ENCODE peak calls at places on chromosome X, in four cellular contexts. L is endodermal cell, T is body of pancreas, N is choroid plexus epithelial cell. J is an unnamed sample.

GRCh38 chrX:104445591-104445990 is 120.4 kb upstream of the IL1RAPL2 start:
- DNase-seq in N (no peak), L (no peak), T (no peak), J (no peak)

GRCh38 chrX:68415289-68415688 is 18.0 kb downstream of the OPHN1 start:
- DNase-seq in L (no peak), T (peak), N (peak), J (no peak)

GRCh38 chrX:85375333-85375738 is 4.1 kb downstream of the POF1B start:
- DNase-seq in N (no peak), L (no peak), T (peak), J (no peak)

GRCh38 chrX:70422886-70423336 is at the start of gene GDPD2:
- DNase-seq in N (no peak), T (peak), L (peak), J (peak)

GRCh38 chrX:111040377-111041017 is 55.5 kb upstream of the PAK3 start:
- DNase-seq in N (peak), T (no peak), L (no peak), J (no peak)

GRCh38 chrX:101385795-101386541 is at the start of gene BTK:
- DNase-seq in L (no peak), N (no peak), T (no peak), J (no peak)

GRCh38 chrX:68462653-68463052 is 29.4 kb upstream of the OPHN1 start:
- DNase-seq in N (peak), T (peak), L (peak), J (peak)

GRCh38 chrX:138128025-138128671 is 562.2 kb downstream of the ZIC3 start:
- DNase-seq in N (peak), L (peak), T (no peak), J (peak)

GRCh38 chrX:134148293-134148692 is 88.7 kb upstream of the CCDC160 start:
- DNase-seq in N (peak), L (no peak), T (no peak), J (no peak)

GRCh38 chrX:102950908-102951866 is 14.1 kb downstream of the RAB40AL start:
- DNase-seq in L (peak), T (peak), N (peak), J (peak)

GRCh38 chrX:2703991-2704369 is 12.9 kb downstream of the CD99 start:
- DNase-seq in N (peak), L (peak), T (no peak), J (no peak)

GRCh38 chrX:18422325-18422724 is 3.1 kb upstream of the CDKL5 start:
- DNase-seq in N (peak), T (no peak), L (no peak), J (no peak)

GRCh38 chrX:3230496-3230895 is 116.0 kb downstream of the MXRA5 start:
- DNase-seq in N (no peak), T (no peak), L (no peak), J (no peak)

GRCh38 chrX:151973262-151973661 is 1.2 kb downstream of the GABRE start:
- DNase-seq in L (peak), N (no peak), T (no peak), J (no peak)

GRCh38 chrX:31165241-31166035 is 93.6 kb upstream of the FTHL17 start:
- DNase-seq in L (no peak), T (no peak), N (peak), J (no peak)

GRCh38 chrX:14448406-14448805 is 80.9 kb upstream of the GLRA2 start:
- DNase-seq in N (no peak), L (no peak), T (no peak), J (no peak)

GRCh38 chrX:46208225-46208854 is 336.9 kb downstream of the ZNF674 start:
- DNase-seq in L (no peak), T (no peak), N (peak), J (no peak)

GRCh38 chrX:118726887-118727685 is at the start of gene IL13RA1:
- DNase-seq in L (peak), T (peak), N (peak), J (peak)

GRCh38 chrX:150643958-150644357 is 49.2 kb upstream of the MTMR1 start:
- DNase-seq in L (no peak), N (no peak), T (no peak), J (no peak)

GRCh38 chrX:112761239-112762207 is 79.1 kb downstream of the AMOT start:
- DNase-seq in T (no peak), L (no peak), N (no peak), J (no peak)

GRCh38 chrX:28787206-28787605 is 200.0 kb downstream of the IL1RAPL1 start:
- DNase-seq in L (no peak), T (no peak), N (peak), J (no peak)

GRCh38 chrX:46029777-46030176 is 515.4 kb downstream of the ZNF674 start:
- DNase-seq in N (no peak), T (peak), L (no peak), J (no peak)

GRCh38 chrX:136816970-136817369 is 36.2 kb upstream of the ARHGEF6 start:
- DNase-seq in N (peak), T (no peak), L (no peak), J (no peak)

GRCh38 chrX:143633530-143634372 is 2.1 kb downstream of the SLITRK4 start:
- DNase-seq in N (no peak), L (peak), T (peak), J (no peak)

GRCh38 chrX:143634701-143635442 is 1.0 kb downstream of the SLITRK4 start:
- DNase-seq in N (no peak), T (peak), L (peak), J (no peak)

GRCh38 chrX:143632625-143633387 is 3.1 kb downstream of the SLITRK4 start:
- DNase-seq in L (peak), N (no peak), T (no peak), J (no peak)

GRCh38 chrX:143634373-143634685 is 1.6 kb downstream of the SLITRK4 start:
- DNase-seq in T (peak), N (no peak), L (no peak), J (no peak)

DNA sequence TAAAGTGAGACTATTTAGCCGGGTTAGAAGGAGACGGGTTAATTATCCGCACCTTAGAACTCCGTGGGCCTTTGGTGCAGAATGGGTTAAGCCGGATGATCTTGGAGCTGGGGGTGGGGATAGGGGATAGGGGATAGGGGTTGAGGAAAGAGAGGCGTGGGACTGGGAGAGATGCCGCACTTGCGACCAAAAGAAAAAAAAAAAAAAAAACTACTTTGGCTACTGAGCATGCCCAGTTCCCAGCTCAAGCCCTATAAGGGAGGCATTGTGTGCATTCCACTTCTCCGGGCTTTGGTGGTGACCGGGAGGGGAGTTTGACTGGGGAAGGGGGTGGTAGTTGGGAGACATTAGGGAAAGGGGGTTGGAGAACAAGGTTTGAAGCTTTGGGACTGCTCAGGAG is at the start of gene SLITRK4:
- DNase-seq in N (no peak), T (peak), L (peak), J (no peak)
- H3K4me3 ChIP-seq in N (no peak), T (no peak), L (no peak), J (no peak)

GRCh38 chrX:38192007-38192625 is 28.6 kb downstream of the SRPX start:
- DNase-seq in N (peak), T (peak), L (peak), J (no peak)
- TF ChIP-seq CTCF in N (peak), T (no peak), L (peak), J (peak)

DNA sequence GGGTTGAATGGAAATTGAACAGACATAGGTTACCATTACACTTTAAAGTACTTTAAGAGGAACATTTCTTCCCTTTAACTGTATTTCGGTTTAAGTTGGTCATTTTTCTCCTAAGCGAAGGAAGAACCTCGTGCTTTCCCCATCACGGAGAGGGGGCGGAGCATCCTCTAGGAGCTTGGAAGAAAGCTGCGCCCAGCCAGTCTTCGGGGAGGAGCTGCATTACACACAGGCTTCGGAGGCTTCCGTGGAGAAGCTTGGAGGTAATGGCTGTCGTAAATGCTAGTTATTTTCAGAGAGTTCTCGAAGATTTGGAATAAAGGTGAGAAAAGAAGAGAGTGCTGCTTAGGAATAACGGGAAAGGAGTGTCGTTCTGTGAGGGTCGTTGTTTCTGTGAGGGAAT is at the start of gene PWWP3B:
- DNase-seq in T (peak), N (peak), L (peak), J (no peak)
- H3K4me3 ChIP-seq in T (peak), N (peak), L (peak), J (no peak)

GRCh38 chrX:120136128-120136527 is 20.4 kb upstream of the RHOXF1 start:
- DNase-seq in T (no peak), N (no peak), L (no peak), J (no peak)

GRCh38 chrX:120140293-120140981 is 18.0 kb upstream of the RHOXF2 start:
- DNase-seq in L (no peak), N (no peak), T (peak), J (no peak)

GRCh38 chrX:120137439-120137838 is 21.0 kb upstream of the RHOXF2 start:
- DNase-seq in L (no peak), T (no peak), N (no peak), J (no peak)
- TF ChIP-seq CTCF in L (no peak), T (no peak), N (no peak), J (no peak)

GRCh38 chrX:129780441-129781105 is 824 bp downstream of the SASH3 start:
- DNase-seq in L (no peak), T (no peak), N (no peak), J (no peak)
- H3K4me3 ChIP-seq in L (no peak), T (no peak), N (no peak), J (no peak)

GRCh38 chrX:135688137-135688536 is 25.3 kb upstream of the CT45A1 start:
- DNase-seq in N (no peak), L (peak), T (no peak), J (peak)
- TF ChIP-seq CTCF in N (no peak), L (peak), T (no peak), J (peak)

DNA sequence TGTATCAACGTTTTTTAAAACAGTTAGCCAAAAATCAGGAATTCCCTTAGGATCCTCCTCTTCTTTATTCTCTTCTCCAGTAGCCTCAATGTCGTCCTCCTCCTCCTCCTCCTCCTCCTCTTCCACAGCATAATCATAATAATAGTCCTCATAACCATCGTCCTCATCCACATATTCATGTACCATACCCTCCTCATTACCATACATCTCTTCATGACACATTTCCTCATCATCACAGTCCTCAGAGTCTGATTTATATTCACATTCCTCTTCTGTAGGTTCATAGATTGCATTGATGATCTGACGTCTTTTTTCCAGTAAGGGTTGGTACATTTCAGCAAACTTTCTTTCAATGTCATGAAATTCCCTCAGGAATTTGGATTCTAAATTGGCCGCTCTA is 917 bp downstream of the NAP1L2 start:
- DNase-seq in T (no peak), N (no peak), L (no peak), J (no peak)
- H3K4me3 ChIP-seq in T (no peak), N (no peak), L (peak), J (no peak)

GRCh38 chrX:135494453-135494852 is 26.0 kb upstream of the INTS6L start:
- DNase-seq in L (no peak), N (no peak), T (no peak), J (no peak)
- TF ChIP-seq CTCF in L (no peak), N (no peak), T (no peak), J (no peak)

J was measured in WERI-Rb-1.